ENCODE peak calls at places on chromosomes 7 and 10, in nine cellular contexts. L is HCT116; H is lower lobe of right lung; F is uterus; R is effector memory CD4-positive, alpha-beta T cell; W is pancreas; K is foreskin keratinocyte; A is dorsolateral prefrontal cortex; Q is lung. B is an unnamed sample.

GRCh38 chr7:71988176-71988575 is 424.0 kb downstream of the CALN1 start:
- DNase-seq in L (no peak), H (no peak), F (no peak), R (no peak), W (no peak), K (no peak), A (no peak), Q (no peak), B (no peak)

GRCh38 chr10:79184141-79184625 is 115.4 kb downstream of the ZMIZ1 start:
- DNase-seq in L (peak), H (peak), F (no peak), R (no peak), W (no peak), K (peak), A (no peak), Q (peak), B (no peak)

GRCh38 chr7:134685250-134685649 is 38.6 kb downstream of the BPGM start:
- DNase-seq in L (no peak), H (no peak), F (no peak), R (no peak), W (no peak), K (no peak), A (no peak), Q (no peak), B (no peak)

GRCh38 chr7:142933624-142934023 is at the start of gene TRPV5:
- DNase-seq in L (no peak), H (no peak), F (no peak), R (no peak), W (no peak), K (no peak), A (no peak), Q (no peak), B (no peak)

GRCh38 chr10:36556468-36556867 is 568.9 kb upstream of the ANKRD30A start:
- DNase-seq in L (no peak), H (no peak), F (no peak), R (no peak), W (no peak), K (no peak), A (no peak), Q (no peak), B (no peak)

GRCh38 chr10:131186547-131187253 is 124.8 kb downstream of the TCERG1L start:
- DNase-seq in L (no peak), H (no peak), F (no peak), R (no peak), W (no peak), K (no peak), A (no peak), Q (no peak), B (no peak)

GRCh38 chr10:24453404-24453830 is 244.5 kb downstream of the KIAA1217 start:
- DNase-seq in L (no peak), H (no peak), F (no peak), R (no peak), W (no peak), K (no peak), A (no peak), Q (no peak), B (no peak)

GRCh38 chr7:11133436-11133959 is 159.8 kb downstream of the PHF14 start:
- DNase-seq in L (no peak), H (no peak), F (no peak), R (no peak), W (no peak), K (no peak), A (no peak), Q (no peak), B (no peak)

GRCh38 chr7:77265666-77266065 is 66.0 kb upstream of the FGL2 start:
- DNase-seq in L (no peak), H (no peak), F (no peak), R (no peak), W (no peak), K (no peak), A (no peak), Q (no peak), B (no peak)

GRCh38 chr10:21141946-21142345 is 244.8 kb upstream of the NEBL start:
- DNase-seq in L (no peak), H (no peak), F (no peak), R (no peak), W (no peak), K (no peak), A (no peak), Q (no peak), B (peak)

GRCh38 chr10:107914450-107915276 is 750.2 kb upstream of the SORCS1 start:
- DNase-seq in L (no peak), H (peak), F (no peak), R (no peak), W (peak), K (no peak), A (peak), Q (no peak), B (no peak)

GRCh38 chr10:103692421-103693069 is 162.8 kb downstream of the SH3PXD2A start:
- DNase-seq in L (no peak), H (no peak), F (no peak), R (peak), W (no peak), K (no peak), A (no peak), Q (no peak), B (no peak)

GRCh38 chr10:79102056-79102874 is 33.5 kb downstream of the ZMIZ1 start:
- DNase-seq in L (no peak), H (no peak), F (peak), R (no peak), W (peak), K (no peak), A (no peak), Q (no peak), B (no peak)

GRCh38 chr7:95843286-95843685 is 70.9 kb downstream of the DYNC1I1 start:
- DNase-seq in L (no peak), H (no peak), F (no peak), R (no peak), W (no peak), K (no peak), A (no peak), Q (no peak), B (no peak)

GRCh38 chr7:119270644-119271043 is 1002.3 kb upstream of the KCND2 start:
- DNase-seq in L (no peak), H (no peak), F (no peak), R (no peak), W (peak), K (peak), A (no peak), Q (no peak), B (no peak)

GRCh38 chr7:128112018-128112780 is 81.0 kb upstream of the LRRC4 start:
- DNase-seq in L (no peak), H (no peak), F (no peak), R (no peak), W (no peak), K (no peak), A (no peak), Q (no peak), B (no peak)

GRCh38 chr7:96303686-96304443 is 18.0 kb downstream of the SLC25A13 start:
- DNase-seq in L (no peak), H (no peak), F (no peak), R (no peak), W (no peak), K (peak), A (no peak), Q (no peak), B (no peak)

GRCh38 chr10:29535778-29536459 is 98.9 kb downstream of the SVIL start:
- DNase-seq in L (no peak), H (peak), F (no peak), R (no peak), W (no peak), K (no peak), A (no peak), Q (peak), B (no peak)
- H3K27ac ChIP-seq in L (no peak), H (peak), F (peak), R (no peak), W (peak), K (no peak), A (no peak), Q (peak), B (peak)

DNA sequence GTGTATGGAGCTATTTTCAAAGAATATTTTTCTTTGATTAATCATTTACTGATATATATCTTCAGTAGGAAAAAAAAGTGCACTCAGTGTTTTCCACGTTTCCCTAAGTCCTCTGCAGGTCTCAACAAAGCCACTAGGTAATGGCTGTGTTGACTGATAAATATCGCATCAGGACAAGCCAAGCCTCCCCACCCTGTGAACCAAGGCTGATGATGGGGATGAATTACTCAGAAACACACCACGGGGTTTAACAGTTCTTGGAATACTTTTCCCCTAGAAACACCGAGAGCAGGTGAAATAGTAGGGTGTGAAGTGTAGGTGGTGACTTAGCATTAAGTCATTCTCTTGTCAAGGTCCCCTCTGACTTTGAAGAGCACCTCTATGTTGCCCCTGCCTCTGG is 423.5 kb upstream of the IGFBP3 start:
- DNase-seq in L (no peak), H (no peak), F (no peak), R (no peak), W (no peak), K (peak), A (no peak), Q (no peak), B (no peak)
- H3K27ac ChIP-seq in L (no peak), H (no peak), F (no peak), R (no peak), W (no peak), K (peak), A (no peak), Q (no peak), B (no peak)

DNA sequence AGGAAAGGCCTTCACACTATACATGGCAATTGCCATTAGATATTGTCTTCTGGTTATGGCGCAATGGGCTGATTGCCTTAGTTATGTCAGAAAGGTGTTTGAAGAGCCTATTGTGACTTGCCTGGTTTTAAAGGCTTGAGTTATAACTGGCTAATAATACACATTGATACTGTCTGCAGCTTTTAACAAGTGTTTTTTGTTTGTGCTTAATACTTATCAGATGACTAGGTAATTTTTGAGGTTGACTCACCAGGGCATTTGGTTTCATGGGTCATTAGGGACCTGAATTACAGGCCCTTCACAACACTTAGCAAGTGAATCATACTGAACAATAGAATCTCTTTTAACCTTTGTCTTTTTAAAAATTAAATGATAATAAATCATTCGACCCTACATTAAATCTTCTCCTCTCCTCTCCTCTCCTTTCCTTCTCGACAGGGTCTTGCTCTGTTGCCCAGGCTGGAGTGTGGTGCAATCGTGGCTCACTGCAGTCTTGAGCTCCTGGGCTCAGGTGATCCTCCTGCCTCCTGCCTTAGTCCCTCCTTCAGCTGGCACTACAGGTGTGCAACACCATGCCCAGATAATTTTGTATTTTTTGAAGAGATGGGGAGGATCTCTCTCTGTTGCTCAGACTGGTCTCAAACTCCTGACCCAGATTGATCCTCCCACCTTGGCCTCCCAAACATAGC is 196.3 kb downstream of the JCAD start:
- DNase-seq in L (peak), H (no peak), F (no peak), R (no peak), W (no peak), K (peak), A (no peak), Q (no peak), B (no peak)
- H3K27ac ChIP-seq in L (no peak), H (no peak), F (peak), R (no peak), W (no peak), K (peak), A (no peak), Q (no peak), B (no peak)

DNA sequence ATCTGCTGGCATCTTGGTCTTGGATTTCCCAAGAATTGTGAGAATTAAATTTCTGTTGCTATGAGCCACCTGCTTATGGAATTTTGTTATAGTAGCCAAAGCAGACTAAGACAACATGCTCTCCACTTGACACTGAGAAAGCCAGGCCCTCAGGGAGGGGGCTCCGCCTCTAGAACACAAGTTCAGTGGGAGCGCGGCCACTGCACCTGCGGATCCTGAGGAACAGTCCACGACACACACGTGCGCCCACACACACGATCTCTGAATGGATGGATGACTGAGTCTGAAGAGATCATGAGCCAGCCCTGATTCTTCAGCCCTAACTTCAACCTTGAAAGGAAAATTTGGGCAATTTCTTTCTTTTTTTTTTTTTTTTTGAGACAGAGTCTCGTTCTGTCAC is 73.6 kb downstream of the CTBP2 start:
- DNase-seq in L (no peak), H (no peak), F (no peak), R (no peak), W (no peak), K (no peak), A (no peak), Q (no peak), B (no peak)
- H3K27ac ChIP-seq in L (peak), H (no peak), F (no peak), R (no peak), W (no peak), K (no peak), A (no peak), Q (no peak), B (no peak)

B was measured in substantia nigra.